ENCODE peak calls at places on chromosomes 6 and 20, in five cellular contexts. A is transverse colon, L is sigmoid colon, O is stomach, E is spleen. Y is an unnamed sample.

GRCh38 chr6:35495258-35496035 is 1.4 kb downstream of the TEAD3 start:
- DNase-seq in L (peak), A (no peak), E (no peak), O (no peak), Y (no peak)

GRCh38 chr6:43129434-43130194 is 41.5 kb upstream of the SRF start:
- DNase-seq in A (peak), O (peak), L (no peak), E (no peak), Y (peak)

GRCh38 chr6:35804996-35805736 is at the start of gene LHFPL5:
- DNase-seq in L (no peak), E (peak), O (peak), A (peak), Y (peak)

GRCh38 chr6:157542405-157542943 is 161.5 kb downstream of the ZDHHC14 start:
- DNase-seq in O (no peak), L (no peak), A (no peak), E (no peak), Y (no peak)

GRCh38 chr6:154824076-154824475 is 90.9 kb downstream of the SCAF8 start:
- DNase-seq in O (no peak), E (no peak), L (no peak), A (no peak), Y (no peak)

GRCh38 chr6:83615025-83615999 is 93.6 kb downstream of the SNAP91 start:
- DNase-seq in A (no peak), L (no peak), E (peak), O (no peak), Y (no peak)

GRCh38 chr6:128276311-128276710 is 244.1 kb downstream of the PTPRK start:
- DNase-seq in E (no peak), L (no peak), O (no peak), A (no peak), Y (no peak)

GRCh38 chr20:24838551-24839530 is 110.2 kb upstream of the CST7 start:
- DNase-seq in L (no peak), A (no peak), O (no peak), E (no peak), Y (no peak)

GRCh38 chr6:118881440-118882313 is 12.3 kb upstream of the ASF1A start:
- DNase-seq in E (no peak), L (no peak), A (no peak), O (no peak), Y (no peak)

GRCh38 chr6:16824804-16825777 is 63.8 kb upstream of the ATXN1 start:
- DNase-seq in A (no peak), L (no peak), E (no peak), O (no peak), Y (no peak)

GRCh38 chr6:113936093-113936934 is 34.6 kb downstream of the HDAC2 start:
- DNase-seq in E (peak), L (no peak), A (no peak), O (no peak), Y (peak)

GRCh38 chr6:113065606-113066005 is 718.5 kb downstream of the RFPL4B start:
- DNase-seq in E (no peak), L (no peak), A (no peak), O (no peak), Y (no peak)

GRCh38 chr20:46827718-46828458 is 66.8 kb upstream of the EYA2 start:
- DNase-seq in A (no peak), E (no peak), L (no peak), O (no peak), Y (no peak)

GRCh38 chr6:136968831-136969230 is 46.7 kb downstream of the SLC35D3 start:
- DNase-seq in A (no peak), E (no peak), L (no peak), O (no peak), Y (no peak)

GRCh38 chr6:41677430-41678045 is 39.3 kb downstream of the MDFI start:
- DNase-seq in A (no peak), O (no peak), L (no peak), E (peak), Y (no peak)

GRCh38 chr20:46056970-46057855 is 28.2 kb downstream of the SLC12A5 start:
- DNase-seq in O (no peak), E (no peak), A (no peak), L (peak), Y (peak)

GRCh38 chr20:24445510-24446170 is 23.8 kb upstream of the SYNDIG1 start:
- DNase-seq in O (no peak), L (no peak), A (no peak), E (no peak), Y (no peak)

GRCh38 chr6:84074988-84075781 is 41.6 kb downstream of the MRAP2 start:
- DNase-seq in L (no peak), E (no peak), A (no peak), O (peak), Y (no peak)

GRCh38 chr6:39379026-39379425 is 56.5 kb upstream of the KCNK16 start:
- DNase-seq in E (no peak), O (no peak), L (no peak), A (no peak), Y (no peak)

GRCh38 chr6:32166411-32167061 is 2.1 kb downstream of the EGFL8 start:
- DNase-seq in A (no peak), O (no peak), E (peak), L (no peak), Y (no peak)
- TF ChIP-seq POLR2AphosphoS5 in A (no peak), O (no peak), E (peak), L (no peak), Y (no peak)

GRCh38 chr6:30717129-30717844 is at the start of gene MDC1:
- DNase-seq in E (peak), A (peak), L (peak), O (peak), Y (peak)
- TF ChIP-seq CTCF in E (peak), A (peak), L (peak), O (no peak), Y (peak)

GRCh38 chr6:108766419-108766818 is 81.8 kb upstream of the ARMC2 start:
- DNase-seq in L (no peak), A (no peak), E (no peak), O (no peak), Y (no peak)

GRCh38 chr6:108767418-108768175 is 80.6 kb upstream of the ARMC2 start:
- DNase-seq in L (no peak), O (no peak), E (no peak), A (peak), Y (no peak)

GRCh38 chr6:108768792-108769524 is 79.3 kb upstream of the ARMC2 start:
- DNase-seq in E (no peak), L (no peak), O (peak), A (no peak), Y (no peak)

GRCh38 chr6:108766886-108767285 is 81.3 kb upstream of the ARMC2 start:
- DNase-seq in E (no peak), O (no peak), A (no peak), L (no peak), Y (no peak)

GRCh38 chr6:108768176-108768555 is 80.1 kb upstream of the ARMC2 start:
- DNase-seq in A (no peak), O (no peak), L (no peak), E (no peak), Y (no peak)
- H3K4me3 ChIP-seq in A (no peak), O (no peak), L (no peak), E (no peak), Y (no peak)

DNA sequence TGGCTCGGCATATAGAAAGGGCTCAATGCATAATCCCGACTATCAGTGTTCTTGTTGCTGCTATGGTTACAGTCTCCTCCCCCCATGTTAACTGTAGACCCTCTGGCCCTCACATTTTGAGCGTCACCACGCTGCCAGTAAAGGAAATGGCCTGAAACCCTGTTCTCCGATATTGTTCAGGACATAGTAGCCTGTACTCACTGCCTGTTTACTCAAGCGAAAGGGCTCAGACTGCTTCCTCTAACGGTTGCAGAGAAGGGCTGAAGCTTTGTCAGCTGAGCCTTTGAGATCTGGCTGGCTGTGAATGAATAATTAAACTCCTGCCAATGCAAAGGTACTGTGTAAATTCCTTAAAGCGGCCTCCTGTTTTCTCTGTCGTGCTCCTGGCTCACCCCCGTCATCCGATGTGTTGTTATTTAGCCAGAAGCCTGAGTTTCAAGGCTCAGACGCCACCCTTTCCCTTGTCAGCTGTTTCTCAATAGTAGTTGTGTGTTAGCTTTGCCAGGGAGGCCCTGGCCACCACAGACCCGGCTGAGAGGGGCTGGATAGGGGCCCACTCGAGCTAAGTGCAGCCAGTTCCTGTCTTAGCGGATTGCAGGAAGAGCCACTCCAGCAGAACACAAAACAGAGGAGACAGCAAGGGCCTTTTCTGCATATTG is 31.2 kb upstream of the RALGAPA2 start:
- DNase-seq in O (peak), E (peak), L (peak), A (peak), Y (peak)
- TF ChIP-seq POLR2AphosphoS5 in O (peak), E (no peak), L (no peak), A (no peak), Y (peak)

GRCh38 chr6:79057746-79058145 is 20.3 kb downstream of the PHIP start:
- DNase-seq in O (no peak), A (no peak), L (no peak), E (no peak), Y (no peak)

DNA sequence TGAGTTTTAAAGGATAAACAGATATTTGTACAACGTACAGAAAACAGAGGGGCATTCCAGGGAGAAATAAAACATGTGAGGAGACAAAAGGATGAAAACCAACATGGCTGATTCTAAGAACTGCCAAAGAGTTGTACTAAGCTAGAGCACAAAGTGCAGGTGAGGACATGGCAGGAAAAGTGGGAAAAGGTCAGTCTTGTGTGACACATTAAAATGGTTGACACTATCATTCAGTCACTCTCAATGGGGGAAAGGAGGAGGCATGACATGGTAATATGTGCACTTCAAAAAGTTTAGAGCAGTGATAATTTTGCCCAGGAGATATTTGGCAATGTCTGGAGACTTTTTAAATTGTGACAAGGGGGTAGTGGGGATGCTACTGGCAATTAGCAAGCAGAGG is 21.8 kb downstream of the PHIP start:
- DNase-seq in E (no peak), A (no peak), O (no peak), L (no peak), Y (no peak)
- TF ChIP-seq CTCF in E (no peak), A (no peak), O (no peak), L (no peak), Y (no peak)

DNA sequence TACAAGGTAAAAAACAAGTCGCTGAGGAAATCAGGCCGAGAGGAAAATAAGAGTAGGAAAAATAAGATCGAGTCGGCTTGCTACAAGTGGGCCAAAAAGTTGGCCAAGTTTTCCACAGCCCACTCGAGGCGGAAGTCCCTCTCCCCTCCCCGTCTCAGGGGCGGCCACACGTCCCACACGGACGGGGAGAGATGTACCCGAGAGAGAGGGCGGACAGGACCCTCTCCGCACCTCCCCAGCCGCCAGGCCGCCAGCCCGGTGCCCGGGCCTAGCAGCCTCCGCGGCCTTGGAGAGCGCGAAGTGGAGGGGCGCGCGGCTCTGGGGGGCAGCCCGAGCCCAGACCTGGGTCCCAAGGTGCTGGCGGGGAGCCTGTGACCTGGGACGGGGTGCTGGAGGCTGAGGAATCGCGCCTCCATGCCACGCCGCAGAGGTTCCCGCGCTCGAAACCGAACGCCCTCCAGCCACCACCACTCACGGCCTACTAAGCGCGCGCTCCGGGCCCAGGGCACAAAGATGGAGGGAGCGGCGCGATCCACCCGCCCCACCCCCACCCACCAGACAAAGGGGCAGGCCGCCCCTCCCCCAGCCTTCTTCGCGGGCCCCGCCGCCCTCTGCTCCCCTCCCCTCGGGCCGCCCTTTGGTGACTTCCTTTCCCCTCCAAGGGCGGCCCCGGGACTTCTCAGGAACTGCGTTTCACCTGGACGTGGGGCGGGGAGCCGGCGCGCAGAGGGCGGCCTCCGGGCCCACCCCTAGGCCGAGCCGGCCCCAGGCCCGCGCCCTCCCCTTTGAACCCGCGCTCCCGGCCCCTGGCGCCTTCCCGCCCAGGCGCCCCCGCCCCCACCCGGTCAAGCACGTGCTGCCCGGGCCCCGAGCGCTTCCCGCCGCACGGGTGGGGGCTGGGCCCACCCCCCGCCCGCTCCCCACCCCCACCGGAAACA is 1.7 kb upstream of the HMGA1 start:
- DNase-seq in L (peak), A (peak), E (peak), O (no peak), Y (no peak)
- H3K4me3 ChIP-seq in L (peak), A (no peak), E (peak), O (peak), Y (no peak)

GRCh38 chr6:163400509-163400908 is 14.0 kb upstream of the QKI start:
- DNase-seq in O (no peak), L (no peak), E (no peak), A (no peak), Y (no peak)

GRCh38 chr6:163401039-163401885 is 13.3 kb upstream of the QKI start:
- DNase-seq in A (no peak), L (no peak), E (no peak), O (no peak), Y (no peak)

GRCh38 chr6:163405412-163406309 is 8.9 kb upstream of the QKI start:
- DNase-seq in A (peak), L (peak), E (peak), O (peak), Y (no peak)

GRCh38 chr6:163404825-163405265 is 9.7 kb upstream of the QKI start:
- DNase-seq in O (no peak), L (peak), E (peak), A (peak), Y (peak)

DNA sequence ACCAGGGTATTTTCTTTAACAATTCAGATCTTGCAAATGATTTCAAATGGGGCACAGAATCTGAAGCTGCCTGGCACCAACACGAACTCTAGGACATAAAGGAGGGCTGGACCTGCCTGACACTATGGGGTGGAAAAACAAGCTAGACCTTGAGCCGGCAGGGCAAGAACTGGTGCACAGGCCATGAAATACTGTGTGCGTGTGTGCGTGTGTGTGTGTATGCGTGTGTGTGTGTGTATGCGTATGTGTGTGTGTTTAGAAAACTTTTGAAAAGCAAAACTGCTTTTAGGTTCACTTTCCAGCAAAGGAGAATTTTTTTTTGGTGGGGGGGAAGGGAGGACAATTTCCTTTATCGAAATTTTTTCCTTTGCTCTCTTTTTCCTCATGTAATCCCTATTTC is 11.9 kb upstream of the QKI start:
- DNase-seq in A (no peak), L (no peak), E (no peak), O (no peak), Y (no peak)
- TF ChIP-seq POLR2AphosphoS5 in A (no peak), L (no peak), E (no peak), O (no peak), Y (no peak)

GRCh38 chr6:149268768-149269167 is 48.7 kb upstream of the TAB2 start:
- DNase-seq in O (no peak), L (no peak), E (no peak), A (no peak), Y (no peak)

GRCh38 chr6:149271348-149272340 is 45.9 kb upstream of the TAB2 start:
- DNase-seq in O (no peak), L (no peak), A (peak), E (peak), Y (peak)

GRCh38 chr6:149275621-149276020 is 41.9 kb upstream of the TAB2 start:
- DNase-seq in A (no peak), L (no peak), E (no peak), O (no peak), Y (no peak)

GRCh38 chr6:149277621-149278020 is 39.9 kb upstream of the TAB2 start:
- DNase-seq in O (no peak), E (no peak), A (no peak), L (no peak), Y (no peak)

DNA sequence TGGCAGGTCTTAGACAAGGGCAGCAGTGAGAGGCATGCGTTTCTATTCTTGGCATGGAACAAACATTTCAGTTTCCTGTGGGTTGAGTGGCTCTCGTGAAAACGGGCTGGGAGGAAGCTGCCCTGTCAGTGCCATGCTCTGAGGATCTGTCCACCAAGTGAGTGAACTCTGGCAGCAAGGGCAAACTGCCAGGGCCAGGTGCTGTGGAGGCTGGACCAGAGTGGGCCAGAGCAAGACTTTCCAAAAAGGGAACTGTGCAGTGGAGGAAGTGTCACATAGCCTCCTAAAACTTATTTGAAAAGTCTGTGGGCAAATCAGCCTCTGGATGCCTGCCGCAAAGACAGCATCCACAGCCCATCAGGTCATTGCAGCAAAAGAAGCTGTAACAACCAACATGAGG is 44.2 kb upstream of the TAB2 start:
- DNase-seq in A (peak), L (peak), E (peak), O (peak), Y (no peak)
- TF ChIP-seq CTCF in A (no peak), L (no peak), E (no peak), O (no peak), Y (no peak)

Y was measured in HL-60.